ENCODE peak calls at places on chromosomes 1 and 21, in ten cellular contexts. One of them, this sample, is unnamed.

GRCh38 chr1:170598618-170599017 is 65.3 kb upstream of the PRRX1 start:
- DNase-seq in NCI-H1694: no peak
- DNase-seq in C1 segment of cervical spinal cord: no peak
- DNase-seq in mammary epithelial cell: no peak
- DNase-seq in choroid plexus epithelial cell: no peak
- DNase-seq in M059J: no peak
- DNase-seq in HFF-Myc: no peak
- DNase-seq in activated CD8-positive, alpha-beta memory T cell treated with anti-CD3 and anti-CD28 coated beads for 24 hours: no peak
- DNase-seq in fibroblast of mammary gland: no peak
- DNase-seq in fibroblast of the conjunctiva: no peak
- DNase-seq in this sample: no peak

GRCh38 chr1:211648980-211649934 is 26.2 kb downstream of the NEK2 start:
- DNase-seq in NCI-H1694: peak
- DNase-seq in C1 segment of cervical spinal cord: no peak
- DNase-seq in mammary epithelial cell: no peak
- DNase-seq in choroid plexus epithelial cell: peak
- DNase-seq in M059J: no peak
- DNase-seq in HFF-Myc: no peak
- DNase-seq in activated CD8-positive, alpha-beta memory T cell treated with anti-CD3 and anti-CD28 coated beads for 24 hours: peak
- DNase-seq in fibroblast of mammary gland: peak
- DNase-seq in fibroblast of the conjunctiva: no peak
- DNase-seq in this sample: no peak

GRCh38 chr1:11764519-11764918 is 2.5 kb downstream of the C1orf167 start:
- DNase-seq in NCI-H1694: no peak
- DNase-seq in C1 segment of cervical spinal cord: no peak
- DNase-seq in mammary epithelial cell: no peak
- DNase-seq in choroid plexus epithelial cell: no peak
- DNase-seq in M059J: no peak
- DNase-seq in HFF-Myc: no peak
- DNase-seq in activated CD8-positive, alpha-beta memory T cell treated with anti-CD3 and anti-CD28 coated beads for 24 hours: no peak
- DNase-seq in fibroblast of mammary gland: no peak
- DNase-seq in fibroblast of the conjunctiva: no peak
- DNase-seq in this sample: no peak

GRCh38 chr1:1199141-1199960 is 7.0 kb downstream of the TNFRSF18 start:
- DNase-seq in NCI-H1694: no peak
- DNase-seq in C1 segment of cervical spinal cord: no peak
- DNase-seq in mammary epithelial cell: no peak
- DNase-seq in choroid plexus epithelial cell: no peak
- DNase-seq in M059J: no peak
- DNase-seq in HFF-Myc: no peak
- DNase-seq in activated CD8-positive, alpha-beta memory T cell treated with anti-CD3 and anti-CD28 coated beads for 24 hours: no peak
- DNase-seq in fibroblast of mammary gland: no peak
- DNase-seq in fibroblast of the conjunctiva: no peak
- DNase-seq in this sample: peak

GRCh38 chr1:22119626-22120468 is 23.1 kb downstream of the WNT4 start:
- DNase-seq in NCI-H1694: no peak
- DNase-seq in C1 segment of cervical spinal cord: no peak
- DNase-seq in mammary epithelial cell: no peak
- DNase-seq in choroid plexus epithelial cell: no peak
- DNase-seq in M059J: no peak
- DNase-seq in HFF-Myc: no peak
- DNase-seq in activated CD8-positive, alpha-beta memory T cell treated with anti-CD3 and anti-CD28 coated beads for 24 hours: no peak
- DNase-seq in fibroblast of mammary gland: no peak
- DNase-seq in fibroblast of the conjunctiva: no peak
- DNase-seq in this sample: no peak

GRCh38 chr1:100612540-100612939 is 74.6 kb downstream of the GPR88 start:
- DNase-seq in NCI-H1694: no peak
- DNase-seq in C1 segment of cervical spinal cord: no peak
- DNase-seq in mammary epithelial cell: no peak
- DNase-seq in choroid plexus epithelial cell: no peak
- DNase-seq in M059J: no peak
- DNase-seq in HFF-Myc: no peak
- DNase-seq in activated CD8-positive, alpha-beta memory T cell treated with anti-CD3 and anti-CD28 coated beads for 24 hours: no peak
- DNase-seq in fibroblast of mammary gland: no peak
- DNase-seq in fibroblast of the conjunctiva: no peak
- DNase-seq in this sample: no peak

GRCh38 chr1:184409011-184409410 is 22.2 kb downstream of the C1orf21 start:
- DNase-seq in NCI-H1694: no peak
- DNase-seq in C1 segment of cervical spinal cord: no peak
- DNase-seq in mammary epithelial cell: no peak
- DNase-seq in choroid plexus epithelial cell: peak
- DNase-seq in M059J: no peak
- DNase-seq in HFF-Myc: no peak
- DNase-seq in activated CD8-positive, alpha-beta memory T cell treated with anti-CD3 and anti-CD28 coated beads for 24 hours: no peak
- DNase-seq in fibroblast of mammary gland: peak
- DNase-seq in fibroblast of the conjunctiva: no peak
- DNase-seq in this sample: no peak

GRCh38 chr1:74729741-74730478 is 2.9 kb downstream of the CRYZ start:
- DNase-seq in NCI-H1694: no peak
- DNase-seq in C1 segment of cervical spinal cord: no peak
- DNase-seq in mammary epithelial cell: peak
- DNase-seq in choroid plexus epithelial cell: peak
- DNase-seq in M059J: peak
- DNase-seq in HFF-Myc: peak
- DNase-seq in activated CD8-positive, alpha-beta memory T cell treated with anti-CD3 and anti-CD28 coated beads for 24 hours: no peak
- DNase-seq in fibroblast of mammary gland: peak
- DNase-seq in fibroblast of the conjunctiva: peak
- DNase-seq in this sample: peak

GRCh38 chr21:36709868-36710728 is 11.2 kb downstream of the SIM2 start:
- DNase-seq in NCI-H1694: no peak
- DNase-seq in C1 segment of cervical spinal cord: no peak
- DNase-seq in mammary epithelial cell: no peak
- DNase-seq in choroid plexus epithelial cell: no peak
- DNase-seq in M059J: no peak
- DNase-seq in HFF-Myc: no peak
- DNase-seq in activated CD8-positive, alpha-beta memory T cell treated with anti-CD3 and anti-CD28 coated beads for 24 hours: no peak
- DNase-seq in fibroblast of mammary gland: no peak
- DNase-seq in fibroblast of the conjunctiva: no peak
- DNase-seq in this sample: no peak

This sample was measured in DMS53.